ENCODE peak calls at places on chromosomes 5 and 9, in ten cellular contexts. One of them, this sample, is unnamed. For H3K27me3, the result is how much of the 10 kb centered on the place peaks cover.

GRCh38 chr5:43041131-43041668 is 1.1 kb upstream of the ANXA2R start:
- DNase-seq in neural progenitor cell: peak
- DNase-seq in dorsolateral prefrontal cortex: no peak
- DNase-seq in mammary epithelial cell: no peak
- DNase-seq in lower lobe of right lung: peak
- DNase-seq in psoas muscle: peak
- DNase-seq in right lobe of liver: no peak
- DNase-seq in GM23338: no peak
- DNase-seq in brain microvascular endothelial cell: no peak
- DNase-seq in lung: peak
- DNase-seq in this sample: peak

GRCh38 chr5:56313004-56313531 is 79.9 kb upstream of the ANKRD55 start:
- DNase-seq in psoas muscle: no peak
- DNase-seq in lower lobe of right lung: no peak
- DNase-seq in lung: no peak
- DNase-seq in mammary epithelial cell: no peak
- DNase-seq in neural progenitor cell: no peak
- DNase-seq in GM23338: no peak
- DNase-seq in dorsolateral prefrontal cortex: no peak
- DNase-seq in brain microvascular endothelial cell: no peak
- DNase-seq in right lobe of liver: no peak
- DNase-seq in this sample: no peak

GRCh38 chr9:120928015-120928719 is 1.6 kb upstream of the TRAF1 start:
- DNase-seq in dorsolateral prefrontal cortex: no peak
- DNase-seq in brain microvascular endothelial cell: no peak
- DNase-seq in psoas muscle: peak
- DNase-seq in lung: peak
- DNase-seq in neural progenitor cell: peak
- DNase-seq in right lobe of liver: peak
- DNase-seq in GM23338: peak
- DNase-seq in mammary epithelial cell: no peak
- DNase-seq in lower lobe of right lung: peak
- DNase-seq in this sample: peak

GRCh38 chr9:127598839-127599549 is 13.1 kb upstream of the STXBP1 start:
- DNase-seq in right lobe of liver: no peak
- DNase-seq in lung: no peak
- DNase-seq in brain microvascular endothelial cell: no peak
- DNase-seq in psoas muscle: no peak
- DNase-seq in neural progenitor cell: peak
- DNase-seq in mammary epithelial cell: no peak
- DNase-seq in GM23338: no peak
- DNase-seq in dorsolateral prefrontal cortex: no peak
- DNase-seq in lower lobe of right lung: no peak
- DNase-seq in this sample: no peak

GRCh38 chr9:112378441-112379176 is 1.3 kb upstream of the HSDL2 start:
- DNase-seq in neural progenitor cell: no peak
- DNase-seq in right lobe of liver: peak
- DNase-seq in lung: no peak
- DNase-seq in mammary epithelial cell: peak
- DNase-seq in GM23338: no peak
- DNase-seq in lower lobe of right lung: peak
- DNase-seq in brain microvascular endothelial cell: peak
- DNase-seq in dorsolateral prefrontal cortex: no peak
- DNase-seq in psoas muscle: no peak
- DNase-seq in this sample: no peak

GRCh38 chr5:33261305-33261704 is 179.5 kb upstream of the TARS1 start:
- DNase-seq in GM23338: no peak
- DNase-seq in right lobe of liver: no peak
- DNase-seq in neural progenitor cell: no peak
- DNase-seq in dorsolateral prefrontal cortex: no peak
- DNase-seq in lower lobe of right lung: no peak
- DNase-seq in brain microvascular endothelial cell: peak
- DNase-seq in lung: no peak
- DNase-seq in psoas muscle: no peak
- DNase-seq in mammary epithelial cell: peak
- DNase-seq in this sample: no peak

GRCh38 chr5:30957591-30957990 is 235.9 kb upstream of the CDH6 start:
- DNase-seq in mammary epithelial cell: no peak
- DNase-seq in GM23338: no peak
- DNase-seq in psoas muscle: no peak
- DNase-seq in dorsolateral prefrontal cortex: no peak
- DNase-seq in lung: no peak
- DNase-seq in neural progenitor cell: no peak
- DNase-seq in brain microvascular endothelial cell: no peak
- DNase-seq in right lobe of liver: no peak
- DNase-seq in lower lobe of right lung: no peak
- DNase-seq in this sample: no peak

GRCh38 chr5:31291323-31291854 is 97.9 kb downstream of the CDH6 start:
- DNase-seq in dorsolateral prefrontal cortex: no peak
- DNase-seq in right lobe of liver: no peak
- DNase-seq in brain microvascular endothelial cell: no peak
- DNase-seq in neural progenitor cell: peak
- DNase-seq in lower lobe of right lung: no peak
- DNase-seq in GM23338: peak
- DNase-seq in lung: no peak
- DNase-seq in psoas muscle: no peak
- DNase-seq in mammary epithelial cell: no peak
- DNase-seq in this sample: no peak

GRCh38 chr5:136195971-136196577 is 3.1 kb upstream of the SMIM32 start:
- DNase-seq in lung: no peak
- DNase-seq in GM23338: no peak
- DNase-seq in dorsolateral prefrontal cortex: no peak
- DNase-seq in mammary epithelial cell: no peak
- DNase-seq in right lobe of liver: no peak
- DNase-seq in lower lobe of right lung: no peak
- DNase-seq in brain microvascular endothelial cell: no peak
- DNase-seq in neural progenitor cell: no peak
- DNase-seq in psoas muscle: no peak
- DNase-seq in this sample: no peak

GRCh38 chr5:71938886-71939285 is 168.4 kb upstream of the MAP1B start:
- DNase-seq in dorsolateral prefrontal cortex: no peak
- DNase-seq in mammary epithelial cell: peak
- DNase-seq in right lobe of liver: no peak
- DNase-seq in neural progenitor cell: no peak
- DNase-seq in lung: no peak
- DNase-seq in brain microvascular endothelial cell: no peak
- DNase-seq in GM23338: peak
- DNase-seq in psoas muscle: no peak
- DNase-seq in lower lobe of right lung: peak
- DNase-seq in this sample: no peak

GRCh38 chr9:70988551-70988950 is 132.9 kb downstream of the TRPM3 start:
- DNase-seq in lung: no peak
- DNase-seq in right lobe of liver: no peak
- DNase-seq in GM23338: peak
- DNase-seq in brain microvascular endothelial cell: no peak
- DNase-seq in dorsolateral prefrontal cortex: no peak
- DNase-seq in psoas muscle: no peak
- DNase-seq in lower lobe of right lung: no peak
- DNase-seq in mammary epithelial cell: no peak
- DNase-seq in neural progenitor cell: no peak
- DNase-seq in this sample: no peak

DNA sequence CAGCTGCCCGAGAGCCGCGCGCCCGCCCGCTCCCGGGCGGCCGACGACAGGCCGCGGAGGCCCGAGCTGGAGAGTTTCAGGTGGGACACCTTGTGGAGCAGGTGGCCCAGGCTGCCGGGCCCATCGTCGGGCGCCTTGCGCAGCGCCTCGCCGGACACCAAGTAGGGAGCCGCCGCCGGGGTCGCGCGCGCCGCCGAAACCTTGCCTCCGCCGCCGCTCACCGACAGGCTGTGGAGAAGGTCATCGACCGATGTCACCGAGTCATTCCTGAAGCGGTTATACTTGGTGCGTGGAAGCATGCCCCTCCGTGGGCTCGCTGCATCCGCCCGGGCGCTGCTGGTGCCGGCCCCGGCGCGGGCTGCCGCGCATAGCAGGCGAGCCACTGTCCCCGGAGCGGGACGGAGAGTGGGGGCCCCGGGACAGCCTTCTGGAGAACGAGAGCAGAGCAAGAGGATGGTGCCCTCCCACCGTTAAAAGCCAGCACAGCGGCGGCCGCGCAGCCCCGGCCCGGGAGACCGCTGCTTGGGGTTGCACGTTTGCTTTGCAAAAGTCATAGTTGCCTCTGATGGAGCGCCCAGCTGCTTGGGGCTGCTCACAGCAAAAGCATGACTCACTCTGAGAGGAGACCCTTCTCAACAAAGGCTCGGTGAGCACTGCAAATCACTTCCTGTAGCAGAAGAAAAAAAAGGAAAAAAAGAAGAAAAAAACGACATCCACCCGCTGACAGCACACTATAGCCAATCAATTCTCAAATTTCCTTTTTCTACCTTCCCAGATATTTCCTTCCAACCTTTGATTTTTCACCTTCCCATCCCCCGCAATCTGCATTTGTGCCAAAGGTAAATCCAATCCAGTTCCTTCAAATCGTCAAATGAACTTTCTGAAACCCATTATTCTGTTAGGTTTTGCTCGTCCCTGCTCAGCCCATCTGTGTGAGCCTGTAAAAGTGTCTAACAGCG is at the start of gene SHC3:
- DNase-seq in mammary epithelial cell: no peak
- DNase-seq in lower lobe of right lung: no peak
- DNase-seq in GM23338: peak
- DNase-seq in brain microvascular endothelial cell: peak
- DNase-seq in right lobe of liver: no peak
- DNase-seq in neural progenitor cell: peak
- DNase-seq in lung: no peak
- DNase-seq in psoas muscle: peak
- DNase-seq in dorsolateral prefrontal cortex: no peak
- DNase-seq in this sample: no peak
- H3K27me3 ChIP-seq in mammary epithelial cell: under half
- H3K27me3 ChIP-seq in lower lobe of right lung: under half
- H3K27me3 ChIP-seq in GM23338: under half
- H3K27me3 ChIP-seq in brain microvascular endothelial cell: under half
- H3K27me3 ChIP-seq in right lobe of liver: under half
- H3K27me3 ChIP-seq in neural progenitor cell: half or more
- H3K27me3 ChIP-seq in lung: under half
- H3K27me3 ChIP-seq in psoas muscle: under half
- H3K27me3 ChIP-seq in dorsolateral prefrontal cortex: under half
- H3K27me3 ChIP-seq in this sample: half or more

DNA sequence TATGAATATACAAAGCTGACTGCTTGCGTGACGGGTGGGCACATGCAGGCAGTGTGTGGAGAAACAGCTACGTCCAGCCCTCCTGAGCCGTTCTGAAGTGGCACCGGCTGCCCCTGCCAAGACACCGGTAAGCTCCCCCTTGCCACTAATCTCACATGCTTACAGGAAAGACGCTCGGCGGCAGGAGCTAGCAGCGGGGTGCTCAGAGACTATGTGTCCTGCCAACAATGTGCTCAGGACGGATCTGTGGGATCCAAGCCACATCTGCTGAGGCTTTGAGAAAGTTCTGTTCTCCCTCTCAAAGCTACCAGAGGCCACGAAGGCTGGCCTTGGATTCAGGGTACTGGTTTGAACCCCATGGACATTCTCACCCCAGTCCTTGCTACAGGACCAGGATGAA is 157.2 kb upstream of the PHYKPL start:
- DNase-seq in dorsolateral prefrontal cortex: peak
- DNase-seq in neural progenitor cell: peak
- DNase-seq in brain microvascular endothelial cell: no peak
- DNase-seq in lung: no peak
- DNase-seq in mammary epithelial cell: no peak
- DNase-seq in GM23338: no peak
- DNase-seq in lower lobe of right lung: peak
- DNase-seq in right lobe of liver: no peak
- DNase-seq in psoas muscle: no peak
- DNase-seq in this sample: no peak
- H3K27me3 ChIP-seq in dorsolateral prefrontal cortex: under half
- H3K27me3 ChIP-seq in neural progenitor cell: under half
- H3K27me3 ChIP-seq in brain microvascular endothelial cell: under half
- H3K27me3 ChIP-seq in lung: under half
- H3K27me3 ChIP-seq in mammary epithelial cell: under half
- H3K27me3 ChIP-seq in GM23338: under half
- H3K27me3 ChIP-seq in lower lobe of right lung: under half
- H3K27me3 ChIP-seq in right lobe of liver: under half
- H3K27me3 ChIP-seq in psoas muscle: under half
- H3K27me3 ChIP-seq in this sample: under half

DNA sequence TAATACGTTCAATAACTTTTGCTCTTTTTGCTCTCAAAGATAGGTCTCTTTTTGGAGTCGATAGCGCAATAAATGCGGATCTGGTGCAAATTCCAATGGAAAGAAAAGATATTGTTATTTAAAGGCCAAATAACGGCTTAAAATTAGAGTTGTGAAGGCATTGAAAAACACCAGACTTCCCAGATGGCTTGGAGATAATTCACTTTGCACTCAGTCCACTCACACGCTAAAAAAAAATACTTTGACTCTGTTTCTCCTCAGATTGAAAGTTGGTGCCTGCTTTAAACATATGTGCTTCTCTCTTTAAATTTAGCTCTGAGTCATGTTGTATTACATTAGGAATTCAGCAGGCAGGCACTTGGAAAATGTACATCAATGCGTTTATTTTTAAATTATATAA is 19.5 kb upstream of the MED27 start:
- DNase-seq in brain microvascular endothelial cell: no peak
- DNase-seq in neural progenitor cell: no peak
- DNase-seq in mammary epithelial cell: no peak
- DNase-seq in lung: no peak
- DNase-seq in dorsolateral prefrontal cortex: no peak
- DNase-seq in lower lobe of right lung: no peak
- DNase-seq in right lobe of liver: no peak
- DNase-seq in psoas muscle: no peak
- DNase-seq in GM23338: no peak
- DNase-seq in this sample: no peak
- H3K27me3 ChIP-seq in brain microvascular endothelial cell: under half
- H3K27me3 ChIP-seq in neural progenitor cell: under half
- H3K27me3 ChIP-seq in mammary epithelial cell: under half
- H3K27me3 ChIP-seq in lung: under half
- H3K27me3 ChIP-seq in dorsolateral prefrontal cortex: under half
- H3K27me3 ChIP-seq in lower lobe of right lung: under half
- H3K27me3 ChIP-seq in right lobe of liver: under half
- H3K27me3 ChIP-seq in psoas muscle: under half
- H3K27me3 ChIP-seq in GM23338: under half
- H3K27me3 ChIP-seq in this sample: under half

DNA sequence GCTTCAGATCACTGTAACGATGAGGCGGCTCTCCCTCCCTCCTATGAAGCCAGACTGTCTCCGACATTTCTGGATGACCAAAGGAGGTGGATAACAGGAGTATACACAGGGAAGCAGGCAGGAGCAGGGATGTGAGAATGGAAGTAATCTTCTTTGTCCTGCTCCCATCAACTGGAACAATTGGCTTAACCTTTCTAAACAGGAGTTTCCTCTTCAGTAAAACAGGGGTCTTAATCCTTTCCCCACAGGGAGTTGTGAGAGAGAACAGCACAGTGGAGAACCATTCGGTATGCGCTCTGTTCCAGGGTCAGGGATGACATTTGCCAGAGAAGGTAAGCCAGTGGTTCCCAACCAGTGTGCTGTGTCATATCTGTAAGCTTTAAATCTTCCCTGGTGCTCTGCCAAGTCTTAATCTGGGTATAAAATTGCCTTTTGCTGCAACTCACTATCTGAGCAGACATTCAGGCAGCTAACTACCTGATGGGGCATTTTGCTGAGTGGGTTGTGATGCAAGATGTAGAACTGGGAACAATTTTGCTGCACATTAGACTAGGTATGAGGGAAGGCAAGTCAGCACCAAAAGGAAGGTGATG is 294.8 kb upstream of the KIF2A start:
- DNase-seq in GM23338: peak
- DNase-seq in lung: no peak
- DNase-seq in lower lobe of right lung: no peak
- DNase-seq in right lobe of liver: no peak
- DNase-seq in dorsolateral prefrontal cortex: no peak
- DNase-seq in neural progenitor cell: peak
- DNase-seq in mammary epithelial cell: no peak
- DNase-seq in psoas muscle: no peak
- DNase-seq in brain microvascular endothelial cell: no peak
- DNase-seq in this sample: no peak
- H3K27me3 ChIP-seq in GM23338: under half
- H3K27me3 ChIP-seq in lung: under half
- H3K27me3 ChIP-seq in lower lobe of right lung: under half
- H3K27me3 ChIP-seq in right lobe of liver: under half
- H3K27me3 ChIP-seq in dorsolateral prefrontal cortex: under half
- H3K27me3 ChIP-seq in neural progenitor cell: under half
- H3K27me3 ChIP-seq in mammary epithelial cell: under half
- H3K27me3 ChIP-seq in psoas muscle: under half
- H3K27me3 ChIP-seq in brain microvascular endothelial cell: under half
- H3K27me3 ChIP-seq in this sample: under half

This sample was measured in CD4-positive, alpha-beta T cell.